ENCODE peak calls at places on chromosome 1, in eight cellular contexts. D is kidney tubule cell, S is GDM1, G is adipocyte, U is memory B cell, N is sciatic nerve, X is GM19239, I is HEK293T. C is an unnamed sample.

GRCh38 chr1:179314928-179315327 is 21.3 kb downstream of the SOAT1 start:
- DNase-seq in D (no peak), S (no peak), G (no peak), U (no peak), N (no peak), X (no peak), I (no peak), C (no peak)

GRCh38 chr1:26811057-26811456 is 15.4 kb upstream of the ZDHHC18 start:
- DNase-seq in D (no peak), S (no peak), G (no peak), U (no peak), N (no peak), X (no peak), I (no peak), C (no peak)

GRCh38 chr1:39754906-39755504 is 16.1 kb downstream of the OXCT2 start:
- DNase-seq in D (no peak), S (no peak), G (no peak), U (no peak), N (no peak), X (no peak), I (no peak), C (no peak)

GRCh38 chr1:230047114-230047865 is 19.7 kb upstream of the GALNT2 start:
- DNase-seq in D (peak), S (no peak), G (no peak), U (no peak), N (no peak), X (no peak), I (no peak), C (peak)

GRCh38 chr1:117367769-117368059 is 465 bp downstream of the MAN1A2 start:
- DNase-seq in D (no peak), S (no peak), G (peak), U (no peak), N (no peak), X (no peak), I (no peak), C (no peak)

GRCh38 chr1:45557422-45557944 is 6.9 kb downstream of the AKR1A1 start:
- DNase-seq in D (no peak), S (no peak), G (peak), U (no peak), N (no peak), X (no peak), I (no peak), C (peak)

GRCh38 chr1:228411548-228412430 is 4.9 kb downstream of the TRIM17 start:
- DNase-seq in D (no peak), S (no peak), G (no peak), U (no peak), N (no peak), X (no peak), I (no peak), C (no peak)

GRCh38 chr1:116076831-116077230 is 34.4 kb upstream of the MAB21L3 start:
- DNase-seq in D (peak), S (no peak), G (no peak), U (no peak), N (no peak), X (no peak), I (no peak), C (peak)

GRCh38 chr1:48023488-48023887 is 26.3 kb upstream of the TRABD2B start:
- DNase-seq in D (no peak), S (no peak), G (no peak), U (no peak), N (no peak), X (no peak), I (no peak), C (no peak)